ENCODE peak calls at places on chromosome 1, in eight cellular contexts. N, Y, T, R, J, D, U and X are unnamed samples.

GRCh38 chr1:110495926-110496600 is 22.9 kb downstream of the KCNA10 start:
- DNase-seq in N (peak; percentile 79), Y (peak; percentile 85), T (peak; percentile 90), R (peak; percentile 66), J (peak; percentile 76), D (peak; percentile 66), U (peak; percentile 72), X (peak; percentile 75)

GRCh38 chr1:41868241-41868953 is 50.3 kb downstream of the HIVEP3 start:
- DNase-seq in N (peak; percentile 44), Y (no peak), T (no peak), R (no peak), J (no peak), D (no peak), U (no peak), X (no peak)

GRCh38 chr1:23322770-23323169 is 21.3 kb downstream of the HNRNPR start:
- DNase-seq in N (no peak), Y (no peak), T (no peak), R (no peak), J (no peak), D (no peak), U (no peak), X (no peak)

GRCh38 chr1:44068442-44068861 is 37.2 kb upstream of the SLC6A9 start:
- DNase-seq in N (peak; percentile 85), Y (no peak), T (no peak), R (no peak), J (no peak), D (no peak), U (no peak), X (no peak)

GRCh38 chr1:160101717-160102522 is 3.5 kb upstream of the IGSF8 start:
- DNase-seq in N (no peak), Y (no peak), T (no peak), R (no peak), J (no peak), D (no peak), U (no peak), X (no peak)

GRCh38 chr1:226870323-226871046 is at the start of gene PSEN2:
- DNase-seq in N (peak; percentile 65), Y (peak; percentile 85), T (peak; percentile 90), R (peak; percentile 61), J (peak; percentile 61), D (peak; percentile 86), U (peak; percentile 65), X (peak; percentile 93)

GRCh38 chr1:155334980-155335379 is 14.3 kb downstream of the RUSC1 start:
- DNase-seq in N (no peak), Y (no peak), T (no peak), R (no peak), J (no peak), D (no peak), U (no peak), X (no peak)

GRCh38 chr1:116242741-116243140 is 130.3 kb upstream of the ATP1A1 start:
- DNase-seq in N (no peak), Y (no peak), T (peak; percentile 70), R (no peak), J (peak; percentile 79), D (no peak), U (no peak), X (no peak)

GRCh38 chr1:193320281-193320680 is 133.9 kb upstream of the B3GALT2 start:
- DNase-seq in N (no peak), Y (no peak), T (no peak), R (no peak), J (no peak), D (no peak), U (no peak), X (no peak)

GRCh38 chr1:12019858-12020509 is 686 bp downstream of the MIIP start:
- DNase-seq in N (peak; percentile 75), Y (no peak), T (no peak), R (peak; percentile 20), J (no peak), D (no peak), U (no peak), X (peak; percentile 23)

GRCh38 chr1:40096977-40097782 is at the start of gene PPT1:
- DNase-seq in N (peak; percentile 79), Y (peak; percentile 82), T (peak; percentile 84), R (peak; percentile 71), J (peak; percentile 75), D (peak; percentile 83), U (peak; percentile 77), X (peak; percentile 96)
- TF ChIP-seq CTCF in N (no peak), Y (no peak), T (peak; percentile 13), R (no peak), J (no peak), D (no peak), U (no peak), X (no peak)

DNA sequence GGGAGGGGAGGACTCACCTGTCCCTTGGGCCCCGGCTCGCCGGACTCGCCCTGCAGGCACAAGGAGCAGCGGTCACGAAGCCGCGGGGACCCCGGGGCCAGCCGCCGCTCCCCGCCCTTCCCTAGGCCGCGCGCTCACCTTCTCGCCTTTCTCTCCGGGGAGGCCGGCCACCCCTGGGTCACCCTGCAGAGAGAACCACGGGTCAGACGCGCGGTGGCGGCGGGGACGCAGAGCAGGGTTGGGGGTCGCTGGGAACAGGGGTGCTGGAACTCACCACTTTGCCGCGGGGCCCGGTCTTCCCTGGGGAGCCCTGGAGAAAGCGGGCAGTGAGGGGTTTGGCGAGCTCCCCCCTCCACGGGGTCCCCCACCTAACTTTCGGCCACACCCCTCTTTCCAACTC is 13.3 kb downstream of the COL9A2 start:
- DNase-seq in N (no peak), Y (no peak), T (no peak), R (no peak), J (no peak), D (no peak), U (no peak), X (peak; percentile 83)
- H3K4me3 ChIP-seq in N (no peak overlapping the region), Y (no peak overlapping the region), T (no peak overlapping the region), R (no peak overlapping the region), J (no peak overlapping the region), D (no peak overlapping the region), U (no peak overlapping the region), X (no peak overlapping the region)

DNA sequence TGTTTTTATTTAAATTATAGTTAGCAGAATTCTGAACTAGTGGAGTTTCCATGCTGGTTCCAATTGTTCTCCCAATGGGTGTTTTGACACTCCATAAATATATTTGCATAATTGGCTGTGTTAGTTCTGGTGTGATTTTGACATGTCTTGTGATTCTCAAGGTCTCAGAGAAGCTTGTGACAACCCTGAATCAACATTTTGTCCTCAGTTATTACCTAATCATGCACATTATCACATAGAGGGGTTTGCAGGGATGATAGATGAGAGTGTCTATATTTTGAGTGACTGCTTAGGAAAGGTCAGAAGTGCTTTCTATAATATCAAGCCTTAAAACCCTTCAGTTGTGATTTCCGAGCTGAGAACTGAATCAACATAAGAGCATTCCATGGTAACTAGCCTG is 11.5 kb upstream of the KCNK2 start:
- DNase-seq in N (no peak), Y (no peak), T (no peak), R (no peak), J (no peak), D (no peak), U (no peak), X (no peak)
- TF ChIP-seq POLR2A in N (no peak), Y (no peak), T (no peak), R (no peak), J (no peak), D (no peak), U (no peak), X (no peak)

GRCh38 chr1:47703981-47704596 is 266.2 kb downstream of the FOXD2 start:
- DNase-seq in N (peak; percentile 21), Y (no peak), T (no peak), R (peak; percentile 28), J (no peak), D (no peak), U (no peak), X (no peak)
- TF ChIP-seq CTCF in N (peak; percentile 19), Y (no peak), T (no peak), R (no peak), J (no peak), D (no peak), U (no peak), X (no peak)

GRCh38 chr1:16076003-16076870 is 2.8 kb upstream of the FAM131C start:
- DNase-seq in N (peak; percentile 33), Y (no peak), T (no peak), R (peak; percentile 90), J (no peak), D (no peak), U (no peak), X (no peak)
- H3K4me3 ChIP-seq in N (no peak overlapping the region), Y (no peak overlapping the region), T (no peak overlapping the region), R (no peak overlapping the region), J (no peak overlapping the region), D (no peak overlapping the region), U (no peak overlapping the region), X (no peak overlapping the region)

DNA sequence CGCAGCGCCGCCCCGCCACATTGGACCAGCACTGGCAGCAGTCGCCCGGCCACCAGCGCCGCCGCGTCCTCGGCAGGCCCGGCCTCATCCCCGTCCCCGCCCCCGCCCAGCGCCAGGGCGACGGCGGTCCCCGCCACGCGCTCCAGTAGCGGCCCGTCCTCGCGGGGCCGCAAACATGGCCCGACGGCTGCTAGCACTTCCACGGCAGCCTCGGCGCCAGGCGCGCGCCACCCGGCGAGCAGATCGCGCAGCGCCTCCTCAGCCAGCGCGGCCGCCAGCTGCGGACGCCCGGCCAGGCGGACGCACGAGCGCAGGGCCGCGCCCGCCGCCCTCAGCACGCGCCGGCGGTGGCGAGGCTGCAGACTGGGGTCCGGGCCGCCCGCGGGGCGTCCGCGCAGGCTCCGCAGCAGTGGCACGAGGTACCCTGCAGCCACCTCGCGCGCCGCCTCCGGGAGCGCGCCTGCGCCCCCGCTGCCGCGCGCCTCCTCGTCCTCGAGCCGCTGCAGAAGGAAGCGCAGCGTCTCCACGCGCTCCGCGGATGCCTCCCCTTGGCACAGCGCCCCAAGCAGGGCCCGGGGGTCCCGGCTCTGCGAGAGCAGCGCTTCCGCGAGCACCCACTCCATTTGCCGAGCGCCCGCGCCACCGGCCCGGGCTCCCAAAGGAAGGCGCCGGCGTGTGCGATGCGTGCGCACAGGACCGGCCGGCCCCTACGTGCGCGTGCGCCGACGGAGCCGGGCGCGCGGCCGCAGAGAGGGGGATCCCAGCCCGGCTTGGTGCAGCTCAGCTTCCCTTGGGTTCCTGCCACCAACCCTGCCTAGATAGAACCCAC is at the start of gene TARBP1:
- DNase-seq in N (peak; percentile 90), Y (peak; percentile 80), T (peak; percentile 80), R (peak; percentile 77), J (peak; percentile 53), D (peak; percentile 79), U (peak; percentile 66), X (no peak)
- TF ChIP-seq POLR2A in N (peak; percentile 81), Y (no peak), T (peak; percentile 75), R (peak; percentile 78), J (peak; percentile 48), D (peak; percentile 70), U (no peak), X (no peak)